ENCODE peak calls at places on chromosomes 3 and 15, in ten cellular contexts. W is mammary epithelial cell; A is foreskin fibroblast; Y is ascending aorta; M is HCT116; Q is CD4-positive, CD25-positive, alpha-beta regulatory T cell; K is psoas muscle; I is fibroblast of pulmonary artery; J is choroid plexus epithelial cell; B is Peyer's patch. D is an unnamed sample.

GRCh38 chr3:188220097-188220788 is 66.3 kb downstream of the LPP start:
- DNase-seq in W (no peak), J (peak), K (no peak), Y (peak), M (no peak), B (no peak), Q (no peak), A (peak), I (peak), D (no peak)

GRCh38 chr3:138861755-138862333 is 27.1 kb upstream of the PIK3CB start:
- DNase-seq in Q (no peak), K (no peak), I (peak), B (no peak), W (peak), Y (no peak), A (peak), M (peak), J (peak), D (no peak)

GRCh38 chr15:34853001-34853758 is 57.8 kb upstream of the ACTC1 start:
- DNase-seq in A (peak), K (no peak), Q (no peak), J (peak), Y (no peak), B (no peak), I (peak), M (no peak), W (no peak), D (no peak)

GRCh38 chr15:100703032-100703578 is 100.7 kb downstream of the ASB7 start:
- DNase-seq in B (no peak), Q (peak), K (no peak), J (peak), W (peak), M (no peak), Y (peak), I (peak), A (peak), D (peak)

GRCh38 chr3:14425574-14426304 is 23.3 kb downstream of the SLC6A6 start:
- DNase-seq in J (no peak), M (no peak), I (no peak), B (peak), Q (peak), W (no peak), Y (no peak), K (no peak), A (no peak), D (no peak)

GRCh38 chr3:138493804-138494606 is 59.6 kb downstream of the ESYT3 start:
- DNase-seq in Y (no peak), J (peak), Q (no peak), A (peak), M (no peak), I (peak), K (no peak), W (peak), B (no peak), D (no peak)

GRCh38 chr3:46461971-46462910 is 2.5 kb downstream of the LTF start:
- DNase-seq in W (peak), K (no peak), I (peak), B (no peak), J (peak), A (peak), M (no peak), Q (no peak), Y (peak), D (no peak)

GRCh38 chr3:22779737-22780136 is 423.4 kb upstream of the UBE2E2 start:
- DNase-seq in Q (no peak), I (no peak), B (no peak), M (no peak), W (no peak), K (no peak), Y (no peak), A (no peak), J (no peak), D (no peak)

GRCh38 chr15:78197632-78198031 is 36.7 kb downstream of the ACSBG1 start:
- DNase-seq in B (peak), Q (no peak), A (no peak), W (no peak), K (no peak), Y (peak), M (no peak), J (no peak), I (no peak), D (no peak)

GRCh38 chr15:77024273-77025065 is 29.5 kb downstream of the PSTPIP1 start:
- DNase-seq in J (peak), B (peak), K (peak), I (peak), M (no peak), Q (peak), Y (peak), W (peak), A (peak), D (peak)

GRCh38 chr3:129506272-129506742 is 22.1 kb upstream of the RHO start:
- DNase-seq in Y (no peak), J (no peak), A (no peak), I (no peak), W (no peak), M (no peak), B (no peak), K (no peak), Q (no peak), D (no peak)

GRCh38 chr15:74793135-74794028 is 11.5 kb downstream of the CSK start:
- DNase-seq in B (peak), W (no peak), J (peak), M (no peak), Q (peak), I (peak), Y (no peak), K (no peak), A (no peak), D (no peak)

GRCh38 chr3:183579967-183580720 is 24.6 kb upstream of the KLHL6 start:
- DNase-seq in J (peak), A (peak), K (no peak), W (no peak), B (no peak), M (no peak), I (peak), Q (no peak), Y (no peak), D (no peak)

GRCh38 chr15:38576261-38576660 is 11.6 kb upstream of the RASGRP1 start:
- DNase-seq in M (no peak), K (no peak), A (no peak), Q (no peak), W (no peak), B (no peak), J (no peak), I (no peak), Y (no peak), D (no peak)

GRCh38 chr3:143000525-143000924 is 845 bp upstream of the U2SURP start:
- DNase-seq in W (peak), Q (no peak), Y (no peak), B (no peak), M (no peak), J (peak), I (peak), A (peak), K (no peak), D (no peak)

GRCh38 chr15:74917676-74918075 is 11.0 kb upstream of the FAM219B start:
- DNase-seq in K (no peak), W (no peak), B (no peak), M (no peak), I (no peak), Q (no peak), A (no peak), J (peak), Y (no peak), D (no peak)

GRCh38 chr3:50714953-50715352 is 40.2 kb downstream of the DOCK3 start:
- DNase-seq in Q (no peak), M (no peak), Y (no peak), W (peak), B (no peak), I (no peak), K (no peak), A (peak), J (peak), D (no peak)

GRCh38 chr15:40053234-40054055 is 14.5 kb upstream of the SRP14 start:
- DNase-seq in J (peak), I (no peak), Q (no peak), B (no peak), W (no peak), K (no peak), M (no peak), Y (peak), A (no peak), D (no peak)

GRCh38 chr3:82587174-82587573 is 825.7 kb upstream of the GBE1 start:
- DNase-seq in B (no peak), Y (no peak), A (no peak), W (no peak), I (no peak), Q (no peak), J (no peak), K (no peak), M (no peak), D (no peak)

GRCh38 chr15:28106294-28107110 is 7.4 kb upstream of the OCA2 start:
- DNase-seq in M (no peak), J (no peak), B (no peak), W (no peak), K (no peak), Q (peak), A (peak), Y (peak), I (no peak), D (no peak)

GRCh38 chr3:46383211-46383945 is 12.6 kb downstream of the CCR5 start:
- DNase-seq in K (no peak), Y (no peak), J (no peak), I (no peak), W (no peak), M (no peak), B (peak), Q (peak), A (no peak), D (no peak)

GRCh38 chr3:173007079-173007723 is 133.8 kb downstream of the SPATA16 start:
- DNase-seq in Q (peak), W (no peak), M (no peak), A (no peak), I (no peak), B (no peak), Y (no peak), J (no peak), K (no peak), D (no peak)

GRCh38 chr3:157669403-157669802 is 166.2 kb upstream of the VEPH1 start:
- DNase-seq in J (no peak), K (no peak), Y (no peak), I (no peak), M (no peak), Q (no peak), W (no peak), A (peak), B (no peak), D (no peak)

GRCh38 chr3:101229681-101230080 is 90.7 kb downstream of the IMPG2 start:
- DNase-seq in W (no peak), Q (no peak), I (peak), M (no peak), Y (no peak), A (peak), J (peak), B (no peak), K (no peak), D (peak)

GRCh38 chr3:78721771-78722543 is 1045.8 kb downstream of the ROBO1 start:
- DNase-seq in M (no peak), B (no peak), I (no peak), A (no peak), J (no peak), Q (no peak), W (no peak), K (no peak), Y (no peak), D (no peak)

GRCh38 chr3:177351757-177352158 is 154.5 kb upstream of the TBL1XR1 start:
- DNase-seq in I (no peak), K (no peak), Q (peak), J (no peak), M (no peak), A (no peak), W (no peak), Y (no peak), B (no peak), D (no peak)

GRCh38 chr3:45819543-45819942 is 22.4 kb downstream of the LZTFL1 start:
- DNase-seq in K (no peak), Y (no peak), B (no peak), A (peak), Q (no peak), I (no peak), J (peak), W (no peak), M (no peak), D (no peak)

GRCh38 chr3:196178993-196179379 is 32.2 kb downstream of the ZDHHC19 start:
- DNase-seq in K (no peak), Q (no peak), M (no peak), A (no peak), J (no peak), B (no peak), W (no peak), I (no peak), Y (no peak), D (no peak)

GRCh38 chr3:87272718-87273337 is 3.6 kb downstream of the POU1F1 start:
- DNase-seq in W (no peak), J (no peak), Q (peak), K (no peak), Y (no peak), M (no peak), B (no peak), I (no peak), A (no peak), D (no peak)
- H3K4me3 ChIP-seq in W (no peak), J (no peak), Q (no peak), K (no peak), Y (no peak), M (no peak), B (no peak), I (no peak), A (no peak), D (no peak)

DNA sequence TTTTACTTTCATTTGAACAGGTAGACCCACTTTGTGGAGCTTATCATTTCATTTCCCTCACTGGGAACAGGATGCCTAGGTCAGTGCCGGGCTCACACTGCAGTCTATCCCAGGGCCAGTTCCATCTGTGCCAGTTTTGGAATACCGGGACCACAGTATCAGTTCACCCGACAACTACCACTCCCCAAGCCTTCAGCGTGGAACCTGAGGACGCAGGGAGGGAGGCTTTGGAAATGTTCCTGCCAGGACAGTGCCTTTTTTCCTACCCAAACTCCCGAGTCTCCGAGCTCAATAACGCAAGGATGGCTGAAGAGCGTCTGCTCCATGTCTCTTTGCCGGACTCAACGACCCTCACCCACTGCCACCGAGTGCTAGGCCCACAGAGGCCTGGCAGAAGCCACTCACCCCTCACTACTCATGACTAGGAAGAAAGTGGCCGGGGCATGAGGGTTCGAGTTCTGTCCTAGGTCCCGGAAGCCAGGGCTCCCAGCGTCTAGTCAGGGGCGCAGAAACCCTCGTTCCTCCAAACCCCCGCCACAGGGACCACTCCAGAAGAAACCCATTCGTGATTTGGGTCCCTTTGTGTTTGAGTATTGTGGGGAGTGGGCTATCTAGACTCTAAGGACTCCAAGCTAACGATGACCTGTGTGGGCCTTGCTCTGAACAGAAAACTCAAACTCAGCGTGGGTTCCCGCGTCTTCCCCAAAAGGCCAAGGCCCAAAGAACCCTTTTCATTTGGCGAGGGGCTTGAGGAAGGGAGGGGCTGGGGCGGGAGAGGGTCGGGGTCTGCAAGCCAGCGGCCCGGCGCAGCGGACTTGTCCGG is 11.4 kb downstream of the ZIC1 start:
- DNase-seq in J (no peak), Q (no peak), M (no peak), W (no peak), K (no peak), I (no peak), B (no peak), A (no peak), Y (no peak), D (no peak)
- H3K4me3 ChIP-seq in J (peak), Q (no peak), M (no peak), W (no peak), K (peak), I (no peak), B (no peak), A (no peak), Y (no peak), D (no peak)

DNA sequence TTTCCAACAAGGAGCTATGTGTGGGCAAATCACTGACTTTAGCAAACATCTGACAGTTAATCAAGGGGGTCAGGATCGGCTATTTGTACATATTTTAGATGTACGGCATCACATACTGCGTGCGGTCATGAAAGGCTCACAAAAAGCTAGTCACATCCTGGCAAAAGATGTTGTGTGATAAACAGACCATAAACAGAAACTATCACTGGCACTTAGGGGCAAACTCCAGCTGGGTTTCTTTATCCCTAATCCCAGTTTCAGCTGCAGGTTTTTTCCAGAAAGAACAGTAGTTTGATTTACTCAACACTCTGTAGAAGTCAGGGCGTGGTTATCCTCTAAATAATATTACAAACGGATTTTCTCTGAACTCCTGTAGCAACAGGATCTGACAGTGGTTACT is 112.4 kb upstream of the BHLHE40 start:
- DNase-seq in B (peak), A (peak), M (no peak), Q (peak), J (peak), Y (no peak), K (no peak), W (peak), I (peak), D (no peak)
- H3K4me3 ChIP-seq in B (no peak), A (no peak), M (no peak), Q (peak), J (no peak), Y (no peak), K (peak), W (no peak), I (no peak), D (peak)

DNA sequence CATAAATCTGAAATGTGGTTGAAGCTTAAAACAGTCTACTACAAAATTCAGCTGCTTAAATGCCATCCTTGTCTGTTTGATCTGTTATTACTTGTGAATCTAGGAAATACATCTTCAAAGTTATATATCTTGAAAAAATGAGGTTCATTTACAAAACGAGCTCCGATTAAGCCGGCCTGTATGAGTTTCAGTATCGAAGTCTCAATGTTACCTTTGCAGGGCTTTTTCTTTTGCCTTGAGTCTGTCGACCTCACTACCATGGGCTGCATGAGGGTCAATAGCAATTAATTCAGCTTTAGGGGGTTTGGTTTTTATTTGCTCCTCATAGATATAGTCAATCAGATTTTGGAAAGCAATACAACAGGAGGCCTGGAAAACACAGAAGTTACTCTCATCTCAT is 23.2 kb downstream of the ERICH6 start:
- DNase-seq in W (no peak), I (no peak), K (no peak), J (no peak), B (no peak), A (no peak), Y (no peak), M (no peak), Q (no peak), D (no peak)
- H3K4me3 ChIP-seq in W (no peak), I (no peak), K (no peak), J (no peak), B (no peak), A (no peak), Y (no peak), M (no peak), Q (peak), D (no peak)

DNA sequence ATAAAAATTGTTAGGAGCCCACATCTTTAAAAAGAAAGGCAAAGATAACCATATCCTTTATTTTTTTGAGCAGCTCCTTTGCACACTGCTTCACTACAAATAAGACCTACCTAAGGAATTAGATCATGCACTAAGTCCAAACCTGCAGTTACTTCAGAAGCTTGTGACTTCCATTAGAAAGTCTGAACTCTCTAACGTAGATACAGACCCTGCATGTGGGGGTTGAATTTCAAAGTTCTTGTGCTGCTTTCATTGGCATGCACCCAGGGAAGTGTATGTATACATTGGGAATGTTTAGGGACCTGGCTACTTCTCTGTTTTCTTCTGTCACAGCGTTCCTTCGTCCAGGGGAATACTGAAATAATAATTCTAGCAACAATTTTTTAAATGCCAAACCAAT is 185.2 kb upstream of the IL12A start:
- DNase-seq in A (no peak), B (no peak), W (no peak), Q (no peak), K (no peak), M (no peak), Y (no peak), I (no peak), J (peak), D (no peak)
- H3K4me3 ChIP-seq in A (no peak), B (no peak), W (no peak), Q (no peak), K (no peak), M (no peak), Y (no peak), I (no peak), J (no peak), D (no peak)

DNA sequence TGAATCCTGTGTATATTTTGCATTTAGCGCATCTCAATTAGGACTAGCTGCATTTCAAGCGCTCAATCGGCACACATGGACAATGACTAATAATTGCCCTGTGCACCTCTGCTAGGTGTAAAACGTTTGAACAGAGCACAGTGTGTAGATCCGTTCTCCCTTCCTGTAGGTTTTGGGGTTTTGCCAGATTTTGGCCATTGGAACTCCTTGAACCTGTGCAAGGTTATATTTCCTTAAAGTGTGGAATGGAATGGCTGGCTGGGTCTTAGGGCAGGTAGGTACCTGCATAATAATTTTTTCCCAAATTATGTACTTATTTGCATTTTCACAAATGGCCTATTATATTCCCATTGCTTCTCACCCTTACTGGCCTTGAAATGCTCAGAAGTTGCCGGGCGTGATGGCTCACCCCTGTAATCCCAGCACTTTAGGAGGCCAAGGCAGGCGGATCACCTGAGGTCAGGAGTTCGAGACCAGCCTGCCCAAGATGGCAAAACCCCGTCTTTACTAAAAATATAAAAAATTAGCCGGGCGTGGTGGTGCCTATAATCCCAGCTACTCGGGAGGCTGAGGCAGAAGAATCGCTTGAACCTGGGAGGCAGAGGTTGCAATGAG is 774 bp downstream of the RNU5B-1 start:
- DNase-seq in Q (no peak), Y (no peak), K (no peak), M (no peak), I (no peak), W (peak), J (no peak), A (no peak), B (no peak), D (no peak)
- H3K4me3 ChIP-seq in Q (peak), Y (peak), K (peak), M (no peak), I (no peak), W (no peak), J (no peak), A (no peak), B (peak), D (peak)